ENCODE peak calls at places on chromosomes 13 and 19, in six cellular contexts. One of them, this sample, is unnamed.

GRCh38 chr19:45069056-45069455 is 7.2 kb downstream of the ZNF296 start:
- DNase-seq in CD4-positive, alpha-beta T cell: no peak
- DNase-seq in stimulated activated CD4-positive, alpha-beta T cell treated with anti-CD3 and anti-CD28 coated beads, Interleukin-4, amount 100 ng/mL, for 48 hours: no peak
- DNase-seq in NCI-H1105: no peak
- DNase-seq in HuH-7.5: peak; percentile 66
- DNase-seq in mucosa of gallbladder: no peak
- DNase-seq in this sample: no peak

GRCh38 chr19:40251244-40251643 is 24.8 kb upstream of the CCNP start:
- DNase-seq in CD4-positive, alpha-beta T cell: no peak
- DNase-seq in stimulated activated CD4-positive, alpha-beta T cell treated with anti-CD3 and anti-CD28 coated beads, Interleukin-4, amount 100 ng/mL, for 48 hours: no peak
- DNase-seq in NCI-H1105: no peak
- DNase-seq in HuH-7.5: no peak
- DNase-seq in mucosa of gallbladder: no peak
- DNase-seq in this sample: no peak

GRCh38 chr13:100798739-100799361 is 124.3 kb upstream of the TMTC4 start:
- DNase-seq in CD4-positive, alpha-beta T cell: no peak
- DNase-seq in stimulated activated CD4-positive, alpha-beta T cell treated with anti-CD3 and anti-CD28 coated beads, Interleukin-4, amount 100 ng/mL, for 48 hours: no peak
- DNase-seq in NCI-H1105: no peak
- DNase-seq in HuH-7.5: no peak
- DNase-seq in mucosa of gallbladder: no peak
- DNase-seq in this sample: no peak

GRCh38 chr19:38266981-38267597 is 2.7 kb downstream of the SPINT2 start:
- DNase-seq in CD4-positive, alpha-beta T cell: no peak
- DNase-seq in stimulated activated CD4-positive, alpha-beta T cell treated with anti-CD3 and anti-CD28 coated beads, Interleukin-4, amount 100 ng/mL, for 48 hours: no peak
- DNase-seq in NCI-H1105: no peak
- DNase-seq in HuH-7.5: peak; percentile 52
- DNase-seq in mucosa of gallbladder: no peak
- DNase-seq in this sample: no peak

GRCh38 chr13:77509221-77509620 is 26.3 kb upstream of the SCEL start:
- DNase-seq in CD4-positive, alpha-beta T cell: no peak
- DNase-seq in stimulated activated CD4-positive, alpha-beta T cell treated with anti-CD3 and anti-CD28 coated beads, Interleukin-4, amount 100 ng/mL, for 48 hours: no peak
- DNase-seq in NCI-H1105: no peak
- DNase-seq in HuH-7.5: no peak
- DNase-seq in mucosa of gallbladder: no peak
- DNase-seq in this sample: no peak

GRCh38 chr13:21058361-21058760 is 3.0 kb downstream of the LATS2 start:
- DNase-seq in CD4-positive, alpha-beta T cell: no peak
- DNase-seq in stimulated activated CD4-positive, alpha-beta T cell treated with anti-CD3 and anti-CD28 coated beads, Interleukin-4, amount 100 ng/mL, for 48 hours: no peak
- DNase-seq in NCI-H1105: no peak
- DNase-seq in HuH-7.5: no peak
- DNase-seq in mucosa of gallbladder: no peak
- DNase-seq in this sample: no peak

GRCh38 chr13:94548382-94549240 is 47.3 kb downstream of the TGDS start:
- DNase-seq in CD4-positive, alpha-beta T cell: peak; percentile 42
- DNase-seq in stimulated activated CD4-positive, alpha-beta T cell treated with anti-CD3 and anti-CD28 coated beads, Interleukin-4, amount 100 ng/mL, for 48 hours: peak; percentile 21
- DNase-seq in NCI-H1105: peak; percentile 39
- DNase-seq in HuH-7.5: peak; percentile 27
- DNase-seq in mucosa of gallbladder: peak; percentile 22
- DNase-seq in this sample: no peak

GRCh38 chr19:33302175-33302973 is at the start of gene CEBPA:
- DNase-seq in CD4-positive, alpha-beta T cell: peak; percentile 23
- DNase-seq in stimulated activated CD4-positive, alpha-beta T cell treated with anti-CD3 and anti-CD28 coated beads, Interleukin-4, amount 100 ng/mL, for 48 hours: peak; percentile 40
- DNase-seq in NCI-H1105: peak; percentile 87
- DNase-seq in HuH-7.5: peak; percentile 91
- DNase-seq in mucosa of gallbladder: peak; percentile 78
- DNase-seq in this sample: peak; percentile 86

GRCh38 chr19:13002389-13002898 is 7.2 kb downstream of the NFIX start:
- DNase-seq in CD4-positive, alpha-beta T cell: no peak
- DNase-seq in stimulated activated CD4-positive, alpha-beta T cell treated with anti-CD3 and anti-CD28 coated beads, Interleukin-4, amount 100 ng/mL, for 48 hours: no peak
- DNase-seq in NCI-H1105: no peak
- DNase-seq in HuH-7.5: no peak
- DNase-seq in mucosa of gallbladder: no peak
- DNase-seq in this sample: no peak

GRCh38 chr19:5738423-5738822 is 18.0 kb downstream of the CATSPERD start:
- DNase-seq in CD4-positive, alpha-beta T cell: no peak
- DNase-seq in stimulated activated CD4-positive, alpha-beta T cell treated with anti-CD3 and anti-CD28 coated beads, Interleukin-4, amount 100 ng/mL, for 48 hours: no peak
- DNase-seq in NCI-H1105: no peak
- DNase-seq in HuH-7.5: no peak
- DNase-seq in mucosa of gallbladder: no peak
- DNase-seq in this sample: no peak

GRCh38 chr13:63163903-63164302 is 1748.3 kb upstream of the PCDH20 start:
- DNase-seq in CD4-positive, alpha-beta T cell: no peak
- DNase-seq in stimulated activated CD4-positive, alpha-beta T cell treated with anti-CD3 and anti-CD28 coated beads, Interleukin-4, amount 100 ng/mL, for 48 hours: no peak
- DNase-seq in NCI-H1105: no peak
- DNase-seq in HuH-7.5: no peak
- DNase-seq in mucosa of gallbladder: no peak
- DNase-seq in this sample: no peak

GRCh38 chr13:43245374-43245964 is 222.1 kb downstream of the DNAJC15 start:
- DNase-seq in CD4-positive, alpha-beta T cell: no peak
- DNase-seq in stimulated activated CD4-positive, alpha-beta T cell treated with anti-CD3 and anti-CD28 coated beads, Interleukin-4, amount 100 ng/mL, for 48 hours: no peak
- DNase-seq in NCI-H1105: no peak
- DNase-seq in HuH-7.5: no peak
- DNase-seq in mucosa of gallbladder: no peak
- DNase-seq in this sample: no peak

GRCh38 chr13:71968025-71968424 is 101.0 kb upstream of the DACH1 start:
- DNase-seq in CD4-positive, alpha-beta T cell: no peak
- DNase-seq in stimulated activated CD4-positive, alpha-beta T cell treated with anti-CD3 and anti-CD28 coated beads, Interleukin-4, amount 100 ng/mL, for 48 hours: no peak
- DNase-seq in NCI-H1105: no peak
- DNase-seq in HuH-7.5: no peak
- DNase-seq in mucosa of gallbladder: no peak
- DNase-seq in this sample: no peak

GRCh38 chr19:49064768-49065611 is at the start of gene NTF4:
- DNase-seq in CD4-positive, alpha-beta T cell: no peak
- DNase-seq in stimulated activated CD4-positive, alpha-beta T cell treated with anti-CD3 and anti-CD28 coated beads, Interleukin-4, amount 100 ng/mL, for 48 hours: no peak
- DNase-seq in NCI-H1105: no peak
- DNase-seq in HuH-7.5: peak; percentile 79
- DNase-seq in mucosa of gallbladder: no peak
- DNase-seq in this sample: no peak

GRCh38 chr19:3516675-3517207 is 10.6 kb downstream of the FZR1 start:
- DNase-seq in CD4-positive, alpha-beta T cell: peak; percentile 40
- DNase-seq in stimulated activated CD4-positive, alpha-beta T cell treated with anti-CD3 and anti-CD28 coated beads, Interleukin-4, amount 100 ng/mL, for 48 hours: no peak
- DNase-seq in NCI-H1105: peak; percentile 33
- DNase-seq in HuH-7.5: no peak
- DNase-seq in mucosa of gallbladder: peak; percentile 62
- DNase-seq in this sample: no peak

GRCh38 chr13:64928704-64929499 is 2301.2 kb downstream of the PCDH9 start:
- DNase-seq in CD4-positive, alpha-beta T cell: no peak
- DNase-seq in stimulated activated CD4-positive, alpha-beta T cell treated with anti-CD3 and anti-CD28 coated beads, Interleukin-4, amount 100 ng/mL, for 48 hours: no peak
- DNase-seq in NCI-H1105: no peak
- DNase-seq in HuH-7.5: no peak
- DNase-seq in mucosa of gallbladder: no peak
- DNase-seq in this sample: no peak

GRCh38 chr13:53206455-53206854 is 177.8 kb downstream of the OLFM4 start:
- DNase-seq in CD4-positive, alpha-beta T cell: no peak
- DNase-seq in stimulated activated CD4-positive, alpha-beta T cell treated with anti-CD3 and anti-CD28 coated beads, Interleukin-4, amount 100 ng/mL, for 48 hours: no peak
- DNase-seq in NCI-H1105: no peak
- DNase-seq in HuH-7.5: no peak
- DNase-seq in mucosa of gallbladder: no peak
- DNase-seq in this sample: no peak

GRCh38 chr19:35509018-35509652 is 4.3 kb downstream of the DMKN start:
- DNase-seq in CD4-positive, alpha-beta T cell: no peak
- DNase-seq in stimulated activated CD4-positive, alpha-beta T cell treated with anti-CD3 and anti-CD28 coated beads, Interleukin-4, amount 100 ng/mL, for 48 hours: no peak
- DNase-seq in NCI-H1105: peak; percentile 60
- DNase-seq in HuH-7.5: peak; percentile 58
- DNase-seq in mucosa of gallbladder: peak; percentile 26
- DNase-seq in this sample: peak; percentile 75

GRCh38 chr13:49303533-49304252 is 56.0 kb downstream of the CDADC1 start:
- DNase-seq in CD4-positive, alpha-beta T cell: no peak
- DNase-seq in stimulated activated CD4-positive, alpha-beta T cell treated with anti-CD3 and anti-CD28 coated beads, Interleukin-4, amount 100 ng/mL, for 48 hours: no peak
- DNase-seq in NCI-H1105: no peak
- DNase-seq in HuH-7.5: no peak
- DNase-seq in mucosa of gallbladder: no peak
- DNase-seq in this sample: no peak

GRCh38 chr13:20702530-20702929 is 969 bp upstream of the IL17D start:
- DNase-seq in CD4-positive, alpha-beta T cell: no peak
- DNase-seq in stimulated activated CD4-positive, alpha-beta T cell treated with anti-CD3 and anti-CD28 coated beads, Interleukin-4, amount 100 ng/mL, for 48 hours: no peak
- DNase-seq in NCI-H1105: no peak
- DNase-seq in HuH-7.5: no peak
- DNase-seq in mucosa of gallbladder: no peak
- DNase-seq in this sample: no peak

GRCh38 chr19:2888739-2889224 is 11.9 kb upstream of the ZNF57 start:
- DNase-seq in CD4-positive, alpha-beta T cell: no peak
- DNase-seq in stimulated activated CD4-positive, alpha-beta T cell treated with anti-CD3 and anti-CD28 coated beads, Interleukin-4, amount 100 ng/mL, for 48 hours: peak; percentile 50
- DNase-seq in NCI-H1105: no peak
- DNase-seq in HuH-7.5: no peak
- DNase-seq in mucosa of gallbladder: no peak
- DNase-seq in this sample: no peak

GRCh38 chr13:77828815-77829214 is 89.8 kb downstream of the EDNRB start:
- DNase-seq in CD4-positive, alpha-beta T cell: no peak
- DNase-seq in stimulated activated CD4-positive, alpha-beta T cell treated with anti-CD3 and anti-CD28 coated beads, Interleukin-4, amount 100 ng/mL, for 48 hours: no peak
- DNase-seq in NCI-H1105: no peak
- DNase-seq in HuH-7.5: no peak
- DNase-seq in mucosa of gallbladder: no peak
- DNase-seq in this sample: no peak

GRCh38 chr13:63351081-63351480 is 1935.4 kb upstream of the PCDH20 start:
- DNase-seq in CD4-positive, alpha-beta T cell: no peak
- DNase-seq in stimulated activated CD4-positive, alpha-beta T cell treated with anti-CD3 and anti-CD28 coated beads, Interleukin-4, amount 100 ng/mL, for 48 hours: no peak
- DNase-seq in NCI-H1105: no peak
- DNase-seq in HuH-7.5: no peak
- DNase-seq in mucosa of gallbladder: no peak
- DNase-seq in this sample: no peak

GRCh38 chr13:50990540-50991506 is 81.2 kb downstream of the RNASEH2B start:
- DNase-seq in CD4-positive, alpha-beta T cell: no peak
- DNase-seq in stimulated activated CD4-positive, alpha-beta T cell treated with anti-CD3 and anti-CD28 coated beads, Interleukin-4, amount 100 ng/mL, for 48 hours: no peak
- DNase-seq in NCI-H1105: no peak
- DNase-seq in HuH-7.5: no peak
- DNase-seq in mucosa of gallbladder: peak; percentile 62
- DNase-seq in this sample: no peak

GRCh38 chr19:8393871-8394250 is 3.7 kb downstream of the RAB11B start:
- DNase-seq in CD4-positive, alpha-beta T cell: no peak
- DNase-seq in stimulated activated CD4-positive, alpha-beta T cell treated with anti-CD3 and anti-CD28 coated beads, Interleukin-4, amount 100 ng/mL, for 48 hours: no peak
- DNase-seq in NCI-H1105: no peak
- DNase-seq in HuH-7.5: no peak
- DNase-seq in mucosa of gallbladder: no peak
- DNase-seq in this sample: no peak

GRCh38 chr19:46976845-46977320 is 42.8 kb upstream of the NPAS1 start:
- DNase-seq in CD4-positive, alpha-beta T cell: no peak
- DNase-seq in stimulated activated CD4-positive, alpha-beta T cell treated with anti-CD3 and anti-CD28 coated beads, Interleukin-4, amount 100 ng/mL, for 48 hours: no peak
- DNase-seq in NCI-H1105: no peak
- DNase-seq in HuH-7.5: no peak
- DNase-seq in mucosa of gallbladder: no peak
- DNase-seq in this sample: no peak

GRCh38 chr19:11482384-11483050 is 1.7 kb upstream of the ELAVL3 start:
- DNase-seq in CD4-positive, alpha-beta T cell: peak; percentile 67
- DNase-seq in stimulated activated CD4-positive, alpha-beta T cell treated with anti-CD3 and anti-CD28 coated beads, Interleukin-4, amount 100 ng/mL, for 48 hours: peak; percentile 90
- DNase-seq in NCI-H1105: peak; percentile 87
- DNase-seq in HuH-7.5: peak; percentile 98
- DNase-seq in mucosa of gallbladder: peak; percentile 85
- DNase-seq in this sample: peak; percentile 80

GRCh38 chr19:54336893-54337857 is 1.8 kb downstream of the LILRA4 start:
- DNase-seq in CD4-positive, alpha-beta T cell: no peak
- DNase-seq in stimulated activated CD4-positive, alpha-beta T cell treated with anti-CD3 and anti-CD28 coated beads, Interleukin-4, amount 100 ng/mL, for 48 hours: no peak
- DNase-seq in NCI-H1105: no peak
- DNase-seq in HuH-7.5: no peak
- DNase-seq in mucosa of gallbladder: no peak
- DNase-seq in this sample: no peak

GRCh38 chr13:72774019-72774418 is 7.7 kb downstream of the DIS3 start:
- DNase-seq in CD4-positive, alpha-beta T cell: no peak
- DNase-seq in stimulated activated CD4-positive, alpha-beta T cell treated with anti-CD3 and anti-CD28 coated beads, Interleukin-4, amount 100 ng/mL, for 48 hours: no peak
- DNase-seq in NCI-H1105: no peak
- DNase-seq in HuH-7.5: no peak
- DNase-seq in mucosa of gallbladder: no peak
- DNase-seq in this sample: no peak

GRCh38 chr13:93765056-93765455 is 538.4 kb downstream of the GPC6 start:
- DNase-seq in CD4-positive, alpha-beta T cell: no peak
- DNase-seq in stimulated activated CD4-positive, alpha-beta T cell treated with anti-CD3 and anti-CD28 coated beads, Interleukin-4, amount 100 ng/mL, for 48 hours: no peak
- DNase-seq in NCI-H1105: no peak
- DNase-seq in HuH-7.5: no peak
- DNase-seq in mucosa of gallbladder: no peak
- DNase-seq in this sample: no peak

GRCh38 chr13:80074811-80075210 is 266.1 kb downstream of the SPRY2 start:
- DNase-seq in CD4-positive, alpha-beta T cell: no peak
- DNase-seq in stimulated activated CD4-positive, alpha-beta T cell treated with anti-CD3 and anti-CD28 coated beads, Interleukin-4, amount 100 ng/mL, for 48 hours: no peak
- DNase-seq in NCI-H1105: no peak
- DNase-seq in HuH-7.5: no peak
- DNase-seq in mucosa of gallbladder: no peak
- DNase-seq in this sample: no peak

GRCh38 chr19:40101813-40102212 is 11.1 kb upstream of the ZNF780A start:
- DNase-seq in CD4-positive, alpha-beta T cell: no peak
- DNase-seq in stimulated activated CD4-positive, alpha-beta T cell treated with anti-CD3 and anti-CD28 coated beads, Interleukin-4, amount 100 ng/mL, for 48 hours: no peak
- DNase-seq in NCI-H1105: no peak
- DNase-seq in HuH-7.5: no peak
- DNase-seq in mucosa of gallbladder: no peak
- DNase-seq in this sample: no peak

GRCh38 chr13:76023644-76024043 is 387.5 kb downstream of the LMO7 start:
- DNase-seq in CD4-positive, alpha-beta T cell: no peak
- DNase-seq in stimulated activated CD4-positive, alpha-beta T cell treated with anti-CD3 and anti-CD28 coated beads, Interleukin-4, amount 100 ng/mL, for 48 hours: no peak
- DNase-seq in NCI-H1105: no peak
- DNase-seq in HuH-7.5: no peak
- DNase-seq in mucosa of gallbladder: no peak
- DNase-seq in this sample: no peak

GRCh38 chr19:42098781-42099180 is 22.8 kb downstream of the ZNF574 start:
- DNase-seq in CD4-positive, alpha-beta T cell: no peak
- DNase-seq in stimulated activated CD4-positive, alpha-beta T cell treated with anti-CD3 and anti-CD28 coated beads, Interleukin-4, amount 100 ng/mL, for 48 hours: no peak
- DNase-seq in NCI-H1105: no peak
- DNase-seq in HuH-7.5: no peak
- DNase-seq in mucosa of gallbladder: no peak
- DNase-seq in this sample: no peak

GRCh38 chr13:45512148-45512498 is 47.4 kb downstream of the COG3 start:
- DNase-seq in CD4-positive, alpha-beta T cell: no peak
- DNase-seq in stimulated activated CD4-positive, alpha-beta T cell treated with anti-CD3 and anti-CD28 coated beads, Interleukin-4, amount 100 ng/mL, for 48 hours: no peak
- DNase-seq in NCI-H1105: no peak
- DNase-seq in HuH-7.5: no peak
- DNase-seq in mucosa of gallbladder: no peak
- DNase-seq in this sample: no peak

GRCh38 chr13:51249254-51249653 is 27.1 kb downstream of the FAM124A start:
- DNase-seq in CD4-positive, alpha-beta T cell: no peak
- DNase-seq in stimulated activated CD4-positive, alpha-beta T cell treated with anti-CD3 and anti-CD28 coated beads, Interleukin-4, amount 100 ng/mL, for 48 hours: no peak
- DNase-seq in NCI-H1105: no peak
- DNase-seq in HuH-7.5: no peak
- DNase-seq in mucosa of gallbladder: no peak
- DNase-seq in this sample: no peak

GRCh38 chr13:30808600-30808999 is 73.3 kb downstream of the ALOX5AP start:
- DNase-seq in CD4-positive, alpha-beta T cell: no peak
- DNase-seq in stimulated activated CD4-positive, alpha-beta T cell treated with anti-CD3 and anti-CD28 coated beads, Interleukin-4, amount 100 ng/mL, for 48 hours: no peak
- DNase-seq in NCI-H1105: no peak
- DNase-seq in HuH-7.5: no peak
- DNase-seq in mucosa of gallbladder: no peak
- DNase-seq in this sample: no peak

GRCh38 chr19:19823916-19824315 is 2.4 kb upstream of the ZNF506 start:
- DNase-seq in CD4-positive, alpha-beta T cell: no peak
- DNase-seq in stimulated activated CD4-positive, alpha-beta T cell treated with anti-CD3 and anti-CD28 coated beads, Interleukin-4, amount 100 ng/mL, for 48 hours: no peak
- DNase-seq in NCI-H1105: no peak
- DNase-seq in HuH-7.5: no peak
- DNase-seq in mucosa of gallbladder: no peak
- DNase-seq in this sample: no peak

This sample was measured in ureter.